ENCODE peak calls at places on chromosomes 11 and 22, in six cellular contexts. X is SJSA1; M is AG04450; D is H4; P is activated T-cell treated with anti-CD3 and anti-CD28 coated beads, Interleukin-2, amount 50 U/mL, for 4 hours; Z is NCI-H1105 treated with DMSO at 0.1 percent for 48 hours. F is an unnamed sample.

GRCh38 chr11:118435233-118435892 is 929 bp upstream of the KMT2A start:
- DNase-seq in X (peak; percentile 23), M (no peak), D (peak; percentile 29), P (peak; percentile 34), Z (peak; percentile 92), F (no peak)

GRCh38 chr11:65572356-65573043 is at the start of gene FAM89B:
- DNase-seq in X (peak; percentile 78), M (peak; percentile 44), D (peak; percentile 76), P (peak; percentile 86), Z (peak; percentile 66), F (peak; percentile 72)

GRCh38 chr11:15073361-15074205 is at the start of gene CALCB:
- DNase-seq in X (no peak), M (no peak), D (no peak), P (no peak), Z (peak; percentile 77), F (no peak)

GRCh38 chr22:42928969-42929837 is 72.1 kb upstream of the ARFGAP3 start:
- DNase-seq in X (no peak), M (no peak), D (no peak), P (no peak), Z (no peak), F (no peak)

GRCh38 chr22:38841211-38841610 is 2.6 kb downstream of the NPTXR start:
- DNase-seq in X (no peak), M (no peak), D (no peak), P (no peak), Z (peak; percentile 82), F (no peak)

GRCh38 chr11:64754919-64755662 is 4.7 kb downstream of the PYGM start:
- DNase-seq in X (no peak), M (no peak), D (no peak), P (no peak), Z (no peak), F (no peak)

GRCh38 chr11:83895516-83895915 is 609.3 kb upstream of the CCDC90B start:
- DNase-seq in X (no peak), M (no peak), D (no peak), P (no peak), Z (no peak), F (peak; percentile 54)

GRCh38 chr11:46849631-46850030 is 3.6 kb upstream of the CKAP5 start:
- DNase-seq in X (no peak), M (no peak), D (no peak), P (no peak), Z (no peak), F (no peak)

GRCh38 chr11:83006877-83007330 is 64.8 kb downstream of the RAB30 start:
- DNase-seq in X (no peak), M (no peak), D (no peak), P (no peak), Z (peak; percentile 14), F (no peak)

GRCh38 chr11:27408231-27408630 is 45.2 kb upstream of the CCDC34 start:
- DNase-seq in X (no peak), M (no peak), D (no peak), P (no peak), Z (no peak), F (no peak)

GRCh38 chr11:12829131-12829530 is 154.9 kb downstream of the TEAD1 start:
- DNase-seq in X (no peak), M (no peak), D (no peak), P (no peak), Z (no peak), F (no peak)

GRCh38 chr11:39247570-39248137 is 2211.8 kb downstream of the LRRC4C start:
- DNase-seq in X (no peak), M (no peak), D (no peak), P (no peak), Z (no peak), F (no peak)

GRCh38 chr22:49735411-49736311 is 92.0 kb downstream of the BRD1 start:
- DNase-seq in X (no peak), M (no peak), D (no peak), P (no peak), Z (no peak), F (peak; percentile 37)

GRCh38 chr22:22744412-22745224 is 100.2 kb downstream of the GGTLC2 start:
- DNase-seq in X (no peak), M (no peak), D (no peak), P (no peak), Z (no peak), F (no peak)

GRCh38 chr11:131129474-131129873 is 213.2 kb upstream of the SNX19 start:
- DNase-seq in X (no peak), M (no peak), D (no peak), P (no peak), Z (no peak), F (no peak)

GRCh38 chr11:45089251-45089650 is 57.2 kb upstream of the PRDM11 start:
- DNase-seq in X (peak; percentile 62), M (peak; percentile 68), D (peak; percentile 36), P (no peak), Z (no peak), F (no peak)

GRCh38 chr11:11555228-11555627 is 66.6 kb downstream of the GALNT18 start:
- DNase-seq in X (no peak), M (no peak), D (no peak), P (no peak), Z (peak; percentile 62), F (no peak)

GRCh38 chr11:1574256-1575242 is 2.5 kb upstream of the DUSP8 start:
- DNase-seq in X (no peak), M (no peak), D (peak; percentile 22), P (peak; percentile 52), Z (peak; percentile 85), F (peak; percentile 45)

GRCh38 chr11:118608268-118609214 is 1.1 kb downstream of the PHLDB1 start:
- DNase-seq in X (peak; percentile 67), M (no peak), D (peak; percentile 42), P (peak; percentile 92), Z (no peak), F (no peak)

GRCh38 chr22:43895986-43896645 is 4.3 kb upstream of the PNPLA5 start:
- DNase-seq in X (no peak), M (no peak), D (no peak), P (no peak), Z (no peak), F (no peak)

GRCh38 chr22:44693756-44694155 is 8.2 kb upstream of the PRR5 start:
- DNase-seq in X (no peak), M (no peak), D (no peak), P (no peak), Z (no peak), F (no peak)

GRCh38 chr11:1983601-1983961 is 14.1 kb downstream of the H19 start:
- DNase-seq in X (no peak), M (no peak), D (peak; percentile 0), P (no peak), Z (no peak), F (no peak)

GRCh38 chr11:95833378-95833777 is 43.1 kb downstream of the CEP57 start:
- DNase-seq in X (no peak), M (no peak), D (no peak), P (no peak), Z (no peak), F (no peak)